ENCODE peak calls at places on chromosomes 1 and 21, in seven cellular contexts. One of them, this sample, is unnamed.

GRCh38 chr1:3590145-3590768 is 21.1 kb downstream of the MEGF6 start:
- DNase-seq in NB4: no peak
- DNase-seq in left lung: peak
- DNase-seq in GM23338: no peak
- DNase-seq in fibroblast of the aortic adventitia: peak
- DNase-seq in left ventricle myocardium inferior: no peak
- DNase-seq in fibroblast of mammary gland: no peak
- DNase-seq in this sample: no peak

GRCh38 chr1:50976111-50976889 is 6.3 kb downstream of the CDKN2C start:
- DNase-seq in NB4: no peak
- DNase-seq in left lung: no peak
- DNase-seq in GM23338: peak
- DNase-seq in fibroblast of the aortic adventitia: peak
- DNase-seq in left ventricle myocardium inferior: no peak
- DNase-seq in fibroblast of mammary gland: no peak
- DNase-seq in this sample: peak

GRCh38 chr1:84686203-84686602 is 4.1 kb downstream of the SSX2IP start:
- DNase-seq in NB4: no peak
- DNase-seq in left lung: no peak
- DNase-seq in GM23338: no peak
- DNase-seq in fibroblast of the aortic adventitia: no peak
- DNase-seq in left ventricle myocardium inferior: no peak
- DNase-seq in fibroblast of mammary gland: no peak
- DNase-seq in this sample: no peak

GRCh38 chr21:43269461-43269860 is 100.7 kb downstream of the CRYAA start:
- DNase-seq in NB4: peak
- DNase-seq in left lung: no peak
- DNase-seq in GM23338: peak
- DNase-seq in fibroblast of the aortic adventitia: no peak
- DNase-seq in left ventricle myocardium inferior: peak
- DNase-seq in fibroblast of mammary gland: no peak
- DNase-seq in this sample: no peak

GRCh38 chr1:10634428-10635384 is 160.0 kb downstream of the PEX14 start:
- DNase-seq in NB4: peak
- DNase-seq in left lung: no peak
- DNase-seq in GM23338: no peak
- DNase-seq in fibroblast of the aortic adventitia: peak
- DNase-seq in left ventricle myocardium inferior: no peak
- DNase-seq in fibroblast of mammary gland: peak
- DNase-seq in this sample: no peak

GRCh38 chr1:65773391-65773790 is 19.3 kb upstream of the PDE4B start:
- DNase-seq in NB4: no peak
- DNase-seq in left lung: no peak
- DNase-seq in GM23338: no peak
- DNase-seq in fibroblast of the aortic adventitia: no peak
- DNase-seq in left ventricle myocardium inferior: no peak
- DNase-seq in fibroblast of mammary gland: no peak
- DNase-seq in this sample: no peak

GRCh38 chr1:94031154-94031553 is 89.8 kb downstream of the ABCA4 start:
- DNase-seq in NB4: no peak
- DNase-seq in left lung: no peak
- DNase-seq in GM23338: no peak
- DNase-seq in fibroblast of the aortic adventitia: no peak
- DNase-seq in left ventricle myocardium inferior: no peak
- DNase-seq in fibroblast of mammary gland: no peak
- DNase-seq in this sample: peak

GRCh38 chr21:33067045-33067444 is 2.9 kb upstream of the OLIG1 start:
- DNase-seq in NB4: no peak
- DNase-seq in left lung: no peak
- DNase-seq in GM23338: no peak
- DNase-seq in fibroblast of the aortic adventitia: no peak
- DNase-seq in left ventricle myocardium inferior: no peak
- DNase-seq in fibroblast of mammary gland: no peak
- DNase-seq in this sample: no peak

GRCh38 chr21:46028547-46029200 is 47.1 kb downstream of the COL6A1 start:
- DNase-seq in NB4: no peak
- DNase-seq in left lung: no peak
- DNase-seq in GM23338: no peak
- DNase-seq in fibroblast of the aortic adventitia: peak
- DNase-seq in left ventricle myocardium inferior: no peak
- DNase-seq in fibroblast of mammary gland: peak
- DNase-seq in this sample: peak

GRCh38 chr1:184368354-184368753 is 18.5 kb upstream of the C1orf21 start:
- DNase-seq in NB4: no peak
- DNase-seq in left lung: no peak
- DNase-seq in GM23338: no peak
- DNase-seq in fibroblast of the aortic adventitia: peak
- DNase-seq in left ventricle myocardium inferior: no peak
- DNase-seq in fibroblast of mammary gland: no peak
- DNase-seq in this sample: no peak

GRCh38 chr1:21834094-21834493 is 22.0 kb downstream of the LDLRAD2 start:
- DNase-seq in NB4: no peak
- DNase-seq in left lung: no peak
- DNase-seq in GM23338: no peak
- DNase-seq in fibroblast of the aortic adventitia: no peak
- DNase-seq in left ventricle myocardium inferior: no peak
- DNase-seq in fibroblast of mammary gland: no peak
- DNase-seq in this sample: no peak

GRCh38 chr1:167601442-167602380 is 28.3 kb upstream of the RCSD1 start:
- DNase-seq in NB4: peak
- DNase-seq in left lung: peak
- DNase-seq in GM23338: no peak
- DNase-seq in fibroblast of the aortic adventitia: no peak
- DNase-seq in left ventricle myocardium inferior: peak
- DNase-seq in fibroblast of mammary gland: no peak
- DNase-seq in this sample: no peak

GRCh38 chr1:5896706-5897105 is 95.5 kb downstream of the NPHP4 start:
- DNase-seq in NB4: no peak
- DNase-seq in left lung: no peak
- DNase-seq in GM23338: peak
- DNase-seq in fibroblast of the aortic adventitia: no peak
- DNase-seq in left ventricle myocardium inferior: no peak
- DNase-seq in fibroblast of mammary gland: no peak
- DNase-seq in this sample: no peak

GRCh38 chr1:201310986-201311355 is 27.7 kb downstream of the PKP1 start:
- DNase-seq in NB4: no peak
- DNase-seq in left lung: no peak
- DNase-seq in GM23338: no peak
- DNase-seq in fibroblast of the aortic adventitia: no peak
- DNase-seq in left ventricle myocardium inferior: no peak
- DNase-seq in fibroblast of mammary gland: no peak
- DNase-seq in this sample: peak

GRCh38 chr21:44382536-44382935 is 29.1 kb downstream of the TRPM2 start:
- DNase-seq in NB4: no peak
- DNase-seq in left lung: no peak
- DNase-seq in GM23338: no peak
- DNase-seq in fibroblast of the aortic adventitia: no peak
- DNase-seq in left ventricle myocardium inferior: no peak
- DNase-seq in fibroblast of mammary gland: no peak
- DNase-seq in this sample: no peak

GRCh38 chr1:231827337-231828105 is 200.9 kb downstream of the DISC1 start:
- DNase-seq in NB4: no peak
- DNase-seq in left lung: no peak
- DNase-seq in GM23338: no peak
- DNase-seq in fibroblast of the aortic adventitia: peak
- DNase-seq in left ventricle myocardium inferior: no peak
- DNase-seq in fibroblast of mammary gland: peak
- DNase-seq in this sample: peak

DNA sequence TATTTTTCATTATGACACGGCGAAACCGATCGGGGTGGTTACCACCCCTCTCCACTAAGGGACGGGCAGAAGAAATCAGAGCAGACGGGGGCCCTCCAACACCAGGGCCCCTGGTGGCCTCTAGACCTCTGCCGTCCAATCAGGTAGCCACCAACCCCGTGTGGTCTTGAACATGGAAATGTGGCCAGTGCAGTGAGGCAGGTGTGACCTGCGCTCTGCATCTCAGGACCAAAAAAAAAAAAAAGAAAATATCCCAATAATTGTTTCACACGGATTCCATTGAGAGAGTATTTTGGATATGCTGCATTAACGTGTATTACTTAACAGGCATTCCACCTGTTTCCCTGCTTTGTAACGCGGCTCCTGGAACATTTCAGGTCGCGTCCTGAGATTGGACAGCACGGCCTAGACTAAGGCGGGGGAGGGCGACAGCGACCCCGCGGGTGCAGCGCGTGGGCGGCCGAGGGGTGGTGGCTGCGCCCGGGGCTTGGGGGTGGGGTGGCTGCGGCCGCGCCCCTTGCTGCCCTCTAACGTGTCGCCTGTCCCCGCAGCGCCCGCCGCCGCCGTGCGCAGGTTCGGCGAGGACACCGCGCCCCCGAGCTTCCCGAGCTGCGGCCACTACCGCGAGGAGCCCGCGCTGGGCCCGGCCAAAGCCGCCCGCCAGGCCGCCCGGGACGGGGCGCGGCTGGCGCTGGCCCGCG is 48.3 kb downstream of the SIM2 start:
- DNase-seq in NB4: peak
- DNase-seq in left lung: no peak
- DNase-seq in GM23338: peak
- DNase-seq in fibroblast of the aortic adventitia: no peak
- DNase-seq in left ventricle myocardium inferior: peak
- DNase-seq in fibroblast of mammary gland: no peak
- DNase-seq in this sample: no peak
- H3K4me3 ChIP-seq in NB4: no peak
- H3K4me3 ChIP-seq in left lung: no peak
- H3K4me3 ChIP-seq in GM23338: peak
- H3K4me3 ChIP-seq in fibroblast of the aortic adventitia: peak
- H3K4me3 ChIP-seq in left ventricle myocardium inferior: peak
- H3K4me3 ChIP-seq in fibroblast of mammary gland: no peak
- H3K4me3 ChIP-seq in this sample: no peak

GRCh38 chr1:112504666-112505399 is 3.9 kb upstream of the WNT2B start:
- DNase-seq in NB4: no peak
- DNase-seq in left lung: no peak
- DNase-seq in GM23338: peak
- DNase-seq in fibroblast of the aortic adventitia: no peak
- DNase-seq in left ventricle myocardium inferior: no peak
- DNase-seq in fibroblast of mammary gland: no peak
- DNase-seq in this sample: no peak

GRCh38 chr1:112505400-112505785 is 3.4 kb upstream of the WNT2B start:
- DNase-seq in NB4: no peak
- DNase-seq in left lung: no peak
- DNase-seq in GM23338: no peak
- DNase-seq in fibroblast of the aortic adventitia: no peak
- DNase-seq in left ventricle myocardium inferior: no peak
- DNase-seq in fibroblast of mammary gland: no peak
- DNase-seq in this sample: no peak

GRCh38 chr1:112505878-112506277 is 2.9 kb upstream of the WNT2B start:
- DNase-seq in NB4: no peak
- DNase-seq in left lung: no peak
- DNase-seq in GM23338: no peak
- DNase-seq in fibroblast of the aortic adventitia: no peak
- DNase-seq in left ventricle myocardium inferior: no peak
- DNase-seq in fibroblast of mammary gland: no peak
- DNase-seq in this sample: no peak

GRCh38 chr1:112502827-112503226 is 5.9 kb upstream of the WNT2B start:
- DNase-seq in NB4: no peak
- DNase-seq in left lung: no peak
- DNase-seq in GM23338: no peak
- DNase-seq in fibroblast of the aortic adventitia: peak
- DNase-seq in left ventricle myocardium inferior: no peak
- DNase-seq in fibroblast of mammary gland: peak
- DNase-seq in this sample: peak

GRCh38 chr1:112504002-112504401 is 4.8 kb upstream of the WNT2B start:
- DNase-seq in NB4: no peak
- DNase-seq in left lung: no peak
- DNase-seq in GM23338: no peak
- DNase-seq in fibroblast of the aortic adventitia: no peak
- DNase-seq in left ventricle myocardium inferior: no peak
- DNase-seq in fibroblast of mammary gland: no peak
- DNase-seq in this sample: no peak
- H3K4me3 ChIP-seq in NB4: no peak
- H3K4me3 ChIP-seq in left lung: no peak
- H3K4me3 ChIP-seq in GM23338: no peak
- H3K4me3 ChIP-seq in fibroblast of the aortic adventitia: no peak
- H3K4me3 ChIP-seq in left ventricle myocardium inferior: no peak
- H3K4me3 ChIP-seq in fibroblast of mammary gland: no peak
- H3K4me3 ChIP-seq in this sample: no peak

GRCh38 chr1:43779805-43780403 is 72.6 kb downstream of the ST3GAL3 start:
- DNase-seq in NB4: peak
- DNase-seq in left lung: no peak
- DNase-seq in GM23338: no peak
- DNase-seq in fibroblast of the aortic adventitia: no peak
- DNase-seq in left ventricle myocardium inferior: no peak
- DNase-seq in fibroblast of mammary gland: no peak
- DNase-seq in this sample: no peak

GRCh38 chr1:43783671-43784205 is 76.4 kb downstream of the ST3GAL3 start:
- DNase-seq in NB4: peak
- DNase-seq in left lung: no peak
- DNase-seq in GM23338: no peak
- DNase-seq in fibroblast of the aortic adventitia: peak
- DNase-seq in left ventricle myocardium inferior: no peak
- DNase-seq in fibroblast of mammary gland: peak
- DNase-seq in this sample: no peak

GRCh38 chr1:43781574-43781973 is 74.2 kb downstream of the ST3GAL3 start:
- DNase-seq in NB4: peak
- DNase-seq in left lung: no peak
- DNase-seq in GM23338: no peak
- DNase-seq in fibroblast of the aortic adventitia: no peak
- DNase-seq in left ventricle myocardium inferior: no peak
- DNase-seq in fibroblast of mammary gland: no peak
- DNase-seq in this sample: no peak

GRCh38 chr1:43786201-43786958 is 79.0 kb downstream of the ST3GAL3 start:
- DNase-seq in NB4: no peak
- DNase-seq in left lung: no peak
- DNase-seq in GM23338: no peak
- DNase-seq in fibroblast of the aortic adventitia: no peak
- DNase-seq in left ventricle myocardium inferior: no peak
- DNase-seq in fibroblast of mammary gland: peak
- DNase-seq in this sample: peak

DNA sequence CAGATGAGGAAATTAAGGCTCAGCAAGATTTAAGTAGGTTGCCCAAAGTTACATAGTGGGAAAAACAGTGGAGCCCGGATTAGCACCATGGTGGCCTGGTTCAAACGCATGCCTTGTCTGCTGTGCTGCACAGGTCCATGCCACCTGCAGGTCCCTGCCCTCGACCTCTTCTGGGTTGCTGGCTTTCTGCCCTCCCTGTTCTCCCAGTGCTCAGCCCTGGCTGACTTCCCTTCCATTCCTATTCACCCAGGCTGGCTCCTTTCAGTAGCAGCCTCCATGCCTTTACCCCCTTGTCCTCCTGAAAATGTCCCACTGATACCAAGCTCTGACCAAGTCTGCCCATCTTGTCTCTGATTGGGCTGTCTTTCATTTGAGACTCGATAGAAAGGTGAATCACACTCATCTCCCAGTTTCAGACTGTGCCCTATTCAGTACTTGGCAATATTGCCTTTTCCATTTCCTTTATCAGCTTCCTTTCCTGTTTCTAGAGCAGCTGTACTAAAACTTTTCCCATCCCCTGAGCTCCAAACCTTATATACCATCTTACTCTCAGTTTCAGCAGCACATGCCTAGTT is 75.8 kb downstream of the ST3GAL3 start:
- DNase-seq in NB4: no peak
- DNase-seq in left lung: no peak
- DNase-seq in GM23338: no peak
- DNase-seq in fibroblast of the aortic adventitia: no peak
- DNase-seq in left ventricle myocardium inferior: no peak
- DNase-seq in fibroblast of mammary gland: no peak
- DNase-seq in this sample: no peak
- H3K4me3 ChIP-seq in NB4: no peak
- H3K4me3 ChIP-seq in left lung: no peak
- H3K4me3 ChIP-seq in GM23338: no peak
- H3K4me3 ChIP-seq in fibroblast of the aortic adventitia: no peak
- H3K4me3 ChIP-seq in left ventricle myocardium inferior: no peak
- H3K4me3 ChIP-seq in fibroblast of mammary gland: no peak
- H3K4me3 ChIP-seq in this sample: no peak

GRCh38 chr1:30824736-30825429 is 67.3 kb upstream of the LAPTM5 start:
- DNase-seq in NB4: no peak
- DNase-seq in left lung: no peak
- DNase-seq in GM23338: no peak
- DNase-seq in fibroblast of the aortic adventitia: no peak
- DNase-seq in left ventricle myocardium inferior: no peak
- DNase-seq in fibroblast of mammary gland: no peak
- DNase-seq in this sample: no peak
- H3K4me3 ChIP-seq in NB4: no peak
- H3K4me3 ChIP-seq in left lung: no peak
- H3K4me3 ChIP-seq in GM23338: peak
- H3K4me3 ChIP-seq in fibroblast of the aortic adventitia: peak
- H3K4me3 ChIP-seq in left ventricle myocardium inferior: peak
- H3K4me3 ChIP-seq in fibroblast of mammary gland: peak
- H3K4me3 ChIP-seq in this sample: peak